ENCODE peak calls at places on chromosome 1, in four cellular contexts. F is WTC11, L is HepG2, N is GM12878. O is an unnamed sample.
A peak's percentile ranks its signal among the peaks of the same experiment; 100 is the strongest.

GRCh38 chr1:161038523-161039153 is at the start of gene TSTD1:
- DNase-seq in L (no peak), F (peak; percentile 81), N (no peak), O (no peak)

GRCh38 chr1:193680247-193680923 is 494.0 kb upstream of the B3GALT2 start:
- DNase-seq in N (no peak), L (no peak), F (no peak), O (no peak)

GRCh38 chr1:172452536-172453159 is 8.8 kb upstream of the PIGC start:
- DNase-seq in L (peak; percentile 57), N (no peak), F (no peak), O (peak; percentile 59)

GRCh38 chr1:56821462-56821797 is 2.2 kb upstream of the FYB2 start:
- DNase-seq in F (no peak), N (no peak), L (peak; percentile 58), O (no peak)

GRCh38 chr1:10962483-10962882 is 50.0 kb upstream of the TARDBP start:
- DNase-seq in N (no peak), L (no peak), F (no peak), O (no peak)

GRCh38 chr1:208040714-208041393 is 129.9 kb upstream of the CD34 start:
- DNase-seq in N (no peak), L (no peak), F (no peak), O (no peak)

GRCh38 chr1:78839704-78840277 is 166.7 kb downstream of the ADGRL4 start:
- DNase-seq in N (no peak), F (peak; percentile 16), L (peak; percentile 23), O (peak; percentile 5)

GRCh38 chr1:20361805-20362381 is 71.2 kb downstream of the VWA5B1 start:
- DNase-seq in N (no peak), L (peak; percentile 13), F (peak; percentile 95), O (peak; percentile 62)

GRCh38 chr1:205619376-205619775 is 12.4 kb downstream of the ELK4 start:
- DNase-seq in N (no peak), L (no peak), F (no peak), O (no peak)

GRCh38 chr1:203148127-203148526 is 20.6 kb downstream of the ADORA1 start:
- DNase-seq in N (no peak), L (peak; percentile 20), F (peak; percentile 44), O (peak; percentile 64)
- TF ChIP-seq ETV6 in N (no peak), L (no peak), F (no peak), O (no peak)

DNA sequence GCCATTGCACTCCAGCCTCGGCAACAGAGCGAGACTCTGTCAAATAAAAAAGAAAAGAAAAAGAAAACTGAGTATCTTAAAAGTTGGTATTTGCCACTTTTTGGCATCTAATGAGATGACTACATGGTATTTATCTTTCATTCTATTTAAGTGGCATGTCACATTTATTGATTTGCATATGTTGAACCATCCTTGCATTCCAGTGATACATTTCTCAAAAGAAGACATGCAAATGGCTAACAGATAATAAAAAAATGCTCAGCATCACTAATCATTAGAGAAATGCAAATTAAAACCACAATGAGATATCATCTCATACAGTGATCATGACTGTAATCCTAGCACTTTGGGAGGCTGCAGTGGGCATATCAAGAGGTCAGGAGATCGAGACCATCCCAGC is 28.1 kb downstream of the SFPQ start:
- DNase-seq in N (no peak), L (no peak), F (no peak), O (no peak)
- TF ChIP-seq ETV6 in N (no peak), L (no peak), F (no peak), O (no peak)

GRCh38 chr1:38209986-38210385 is 163.4 kb upstream of the POU3F1 start:
- DNase-seq in L (no peak), F (no peak), N (no peak), O (no peak)
- TF ChIP-seq ETV6 in L (no peak), F (no peak), N (no peak), O (no peak)

GRCh38 chr1:164369698-164370365 is 189.2 kb upstream of the PBX1 start:
- DNase-seq in L (no peak), F (no peak), N (no peak), O (no peak)
- TF ChIP-seq ETV6 in L (no peak), F (no peak), N (no peak), O (no peak)

DNA sequence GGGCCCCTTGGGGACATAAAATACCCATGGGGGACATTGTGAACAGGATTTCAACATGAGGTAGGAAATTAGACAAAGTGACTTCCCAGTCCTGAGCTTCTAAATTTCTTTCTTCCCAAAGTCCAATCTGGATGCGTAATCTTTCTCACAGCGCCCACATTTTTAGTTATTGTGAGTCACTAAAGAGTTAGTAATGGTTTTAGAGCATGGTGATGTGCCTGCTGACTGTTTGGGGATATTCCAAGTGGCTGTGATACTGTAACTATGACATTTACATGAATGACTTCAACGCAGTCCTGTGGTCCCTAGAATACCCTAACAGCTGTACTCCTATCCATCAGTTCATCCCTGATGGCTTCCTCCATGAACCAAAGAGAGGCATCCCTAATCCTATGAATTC is 224.0 kb upstream of the COA6 start:
- DNase-seq in F (no peak), N (no peak), L (no peak), O (no peak)
- TF ChIP-seq ETV6 in F (no peak), N (no peak), L (no peak), O (no peak)

GRCh38 chr1:5638582-5638981 is 353.6 kb downstream of the NPHP4 start:
- DNase-seq in L (no peak), N (no peak), F (no peak), O (no peak)

GRCh38 chr1:5644281-5645134 is 347.7 kb downstream of the NPHP4 start:
- DNase-seq in N (no peak), L (no peak), F (no peak), O (no peak)

GRCh38 chr1:5643360-5644090 is 348.7 kb downstream of the NPHP4 start:
- DNase-seq in L (no peak), F (no peak), N (no peak), O (no peak)

GRCh38 chr1:5639323-5639722 is 352.9 kb downstream of the NPHP4 start:
- DNase-seq in F (no peak), N (no peak), L (no peak), O (no peak)

DNA sequence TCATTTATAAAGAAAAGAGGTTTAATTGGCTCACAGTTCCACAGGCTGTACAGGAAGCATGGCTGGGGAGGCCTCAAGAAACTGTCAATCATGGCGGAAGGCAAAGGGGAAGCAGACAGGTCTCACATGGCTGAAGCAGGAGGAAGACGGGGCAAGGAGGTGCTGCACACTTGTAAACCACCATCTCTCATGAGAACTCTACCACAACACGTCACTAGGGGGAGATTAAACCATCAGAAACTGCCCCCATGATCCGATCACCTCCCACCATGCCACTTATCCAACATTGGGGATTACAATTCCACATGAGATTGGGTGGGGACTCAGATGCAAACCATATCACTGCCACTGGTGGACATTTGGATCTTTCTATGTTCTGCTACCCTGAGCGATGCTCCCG is 351.4 kb downstream of the NPHP4 start:
- DNase-seq in F (no peak), L (no peak), N (no peak), O (peak; percentile 18)
- TF ChIP-seq ETV6 in F (no peak), L (no peak), N (no peak), O (no peak)

GRCh38 chr1:2042830-2043773 is 7.1 kb upstream of the PRKCZ start:
- DNase-seq in N (no peak), L (peak; percentile 20), F (no peak), O (no peak)

GRCh38 chr1:2043886-2044285 is 6.3 kb upstream of the PRKCZ start:
- DNase-seq in N (no peak), L (no peak), F (no peak), O (no peak)

GRCh38 chr1:2045468-2046224 is 4.6 kb upstream of the PRKCZ start:
- DNase-seq in L (no peak), N (no peak), F (no peak), O (no peak)

GRCh38 chr1:2046225-2046917 is 3.8 kb upstream of the PRKCZ start:
- DNase-seq in N (no peak), F (peak; percentile 91), L (peak; percentile 72), O (peak; percentile 88)

GRCh38 chr1:2044510-2045319 is 5.5 kb upstream of the PRKCZ start:
- DNase-seq in N (no peak), L (peak; percentile 33), F (peak; percentile 80), O (peak; percentile 94)
- TF ChIP-seq ETV6 in N (no peak), L (no peak), F (peak; percentile 59), O (no peak)

O was measured in K562.